ENCODE peak calls at places on chromosomes 1 and 21, in ten cellular contexts. One of them, this sample, is unnamed.

GRCh38 chr1:174890024-174890423 is 109.7 kb upstream of the CACYBP start:
- DNase-seq in H1: no peak
- DNase-seq in bronchial epithelial cell: no peak
- DNase-seq in MM.1S: no peak
- DNase-seq in uterus: no peak
- DNase-seq in NB4: no peak
- DNase-seq in GM10248: no peak
- DNase-seq in prostate gland: no peak
- DNase-seq in lower leg skin: no peak
- DNase-seq in cardiac muscle cell: no peak
- DNase-seq in this sample: no peak

GRCh38 chr1:156407344-156407743 is 38.3 kb downstream of the RHBG start:
- DNase-seq in H1: no peak
- DNase-seq in bronchial epithelial cell: no peak
- DNase-seq in MM.1S: no peak
- DNase-seq in uterus: no peak
- DNase-seq in NB4: no peak
- DNase-seq in GM10248: no peak
- DNase-seq in prostate gland: no peak
- DNase-seq in lower leg skin: no peak
- DNase-seq in cardiac muscle cell: no peak
- DNase-seq in this sample: no peak

GRCh38 chr21:46599251-46599572 is 5.7 kb downstream of the S100B start:
- DNase-seq in H1: no peak
- DNase-seq in bronchial epithelial cell: no peak
- DNase-seq in MM.1S: no peak
- DNase-seq in uterus: peak; percentile 57
- DNase-seq in NB4: no peak
- DNase-seq in GM10248: no peak
- DNase-seq in prostate gland: no peak
- DNase-seq in lower leg skin: no peak
- DNase-seq in cardiac muscle cell: peak; percentile 93
- DNase-seq in this sample: no peak

GRCh38 chr1:112849425-112849966 is 106.5 kb downstream of the SLC16A1 start:
- DNase-seq in H1: no peak
- DNase-seq in bronchial epithelial cell: no peak
- DNase-seq in MM.1S: no peak
- DNase-seq in uterus: no peak
- DNase-seq in NB4: peak; percentile 88
- DNase-seq in GM10248: no peak
- DNase-seq in prostate gland: no peak
- DNase-seq in lower leg skin: no peak
- DNase-seq in cardiac muscle cell: peak; percentile 66
- DNase-seq in this sample: no peak

GRCh38 chr1:22250724-22251123 is 107.8 kb upstream of the WNT4 start:
- DNase-seq in H1: peak; percentile 49
- DNase-seq in bronchial epithelial cell: no peak
- DNase-seq in MM.1S: no peak
- DNase-seq in uterus: no peak
- DNase-seq in NB4: no peak
- DNase-seq in GM10248: no peak
- DNase-seq in prostate gland: no peak
- DNase-seq in lower leg skin: no peak
- DNase-seq in cardiac muscle cell: peak; percentile 10
- DNase-seq in this sample: no peak

GRCh38 chr1:113818585-113818984 is 6.3 kb upstream of the RSBN1 start:
- DNase-seq in H1: no peak
- DNase-seq in bronchial epithelial cell: no peak
- DNase-seq in MM.1S: no peak
- DNase-seq in uterus: no peak
- DNase-seq in NB4: peak; percentile 4
- DNase-seq in GM10248: no peak
- DNase-seq in prostate gland: no peak
- DNase-seq in lower leg skin: no peak
- DNase-seq in cardiac muscle cell: no peak
- DNase-seq in this sample: no peak

GRCh38 chr1:115790356-115790755 is 21.8 kb upstream of the CASQ2 start:
- DNase-seq in H1: no peak
- DNase-seq in bronchial epithelial cell: no peak
- DNase-seq in MM.1S: no peak
- DNase-seq in uterus: no peak
- DNase-seq in NB4: no peak
- DNase-seq in GM10248: no peak
- DNase-seq in prostate gland: no peak
- DNase-seq in lower leg skin: no peak
- DNase-seq in cardiac muscle cell: no peak
- DNase-seq in this sample: no peak

GRCh38 chr1:60367522-60367921 is 294.0 kb upstream of the C1orf87 start:
- DNase-seq in H1: no peak
- DNase-seq in bronchial epithelial cell: no peak
- DNase-seq in MM.1S: no peak
- DNase-seq in uterus: no peak
- DNase-seq in NB4: no peak
- DNase-seq in GM10248: no peak
- DNase-seq in prostate gland: peak; percentile 16
- DNase-seq in lower leg skin: no peak
- DNase-seq in cardiac muscle cell: no peak
- DNase-seq in this sample: no peak

GRCh38 chr1:229529639-229530038 is 21.5 kb upstream of the NUP133 start:
- DNase-seq in H1: no peak
- DNase-seq in bronchial epithelial cell: no peak
- DNase-seq in MM.1S: no peak
- DNase-seq in uterus: no peak
- DNase-seq in NB4: no peak
- DNase-seq in GM10248: no peak
- DNase-seq in prostate gland: no peak
- DNase-seq in lower leg skin: no peak
- DNase-seq in cardiac muscle cell: no peak
- DNase-seq in this sample: no peak

GRCh38 chr1:27971674-27972073 is 11.9 kb downstream of the XKR8 start:
- DNase-seq in H1: no peak
- DNase-seq in bronchial epithelial cell: no peak
- DNase-seq in MM.1S: no peak
- DNase-seq in uterus: no peak
- DNase-seq in NB4: no peak
- DNase-seq in GM10248: no peak
- DNase-seq in prostate gland: peak; percentile 49
- DNase-seq in lower leg skin: no peak
- DNase-seq in cardiac muscle cell: peak; percentile 67
- DNase-seq in this sample: no peak

GRCh38 chr1:184462170-184462569 is 75.3 kb downstream of the C1orf21 start:
- DNase-seq in H1: no peak
- DNase-seq in bronchial epithelial cell: no peak
- DNase-seq in MM.1S: peak; percentile 61
- DNase-seq in uterus: no peak
- DNase-seq in NB4: no peak
- DNase-seq in GM10248: no peak
- DNase-seq in prostate gland: no peak
- DNase-seq in lower leg skin: no peak
- DNase-seq in cardiac muscle cell: no peak
- DNase-seq in this sample: no peak

GRCh38 chr1:219555031-219555667 is 57.8 kb downstream of the ZC3H11B start:
- DNase-seq in H1: peak; percentile 44
- DNase-seq in bronchial epithelial cell: peak; percentile 67
- DNase-seq in MM.1S: peak; percentile 21
- DNase-seq in uterus: no peak
- DNase-seq in NB4: no peak
- DNase-seq in GM10248: no peak
- DNase-seq in prostate gland: peak; percentile 7
- DNase-seq in lower leg skin: no peak
- DNase-seq in cardiac muscle cell: peak; percentile 50
- DNase-seq in this sample: no peak

GRCh38 chr1:184036517-184036949 is 995 bp downstream of the COLGALT2 start:
- DNase-seq in H1: no peak
- DNase-seq in bronchial epithelial cell: no peak
- DNase-seq in MM.1S: no peak
- DNase-seq in uterus: no peak
- DNase-seq in NB4: peak; percentile 7
- DNase-seq in GM10248: peak; percentile 31
- DNase-seq in prostate gland: no peak
- DNase-seq in lower leg skin: no peak
- DNase-seq in cardiac muscle cell: peak; percentile 26
- DNase-seq in this sample: no peak

GRCh38 chr1:168907053-168907452 is 178.0 kb upstream of the DPT start:
- DNase-seq in H1: no peak
- DNase-seq in bronchial epithelial cell: peak; percentile 90
- DNase-seq in MM.1S: no peak
- DNase-seq in uterus: no peak
- DNase-seq in NB4: no peak
- DNase-seq in GM10248: no peak
- DNase-seq in prostate gland: peak; percentile 53
- DNase-seq in lower leg skin: no peak
- DNase-seq in cardiac muscle cell: no peak
- DNase-seq in this sample: no peak
- TF ChIP-seq CTCF in H1: no peak
- TF ChIP-seq CTCF in bronchial epithelial cell: no peak
- TF ChIP-seq CTCF in MM.1S: no peak
- TF ChIP-seq CTCF in uterus: no peak
- TF ChIP-seq CTCF in NB4: no peak
- TF ChIP-seq CTCF in GM10248: no peak
- TF ChIP-seq CTCF in prostate gland: no peak
- TF ChIP-seq CTCF in lower leg skin: no peak
- TF ChIP-seq CTCF in cardiac muscle cell: no peak
- TF ChIP-seq CTCF in this sample: no peak

DNA sequence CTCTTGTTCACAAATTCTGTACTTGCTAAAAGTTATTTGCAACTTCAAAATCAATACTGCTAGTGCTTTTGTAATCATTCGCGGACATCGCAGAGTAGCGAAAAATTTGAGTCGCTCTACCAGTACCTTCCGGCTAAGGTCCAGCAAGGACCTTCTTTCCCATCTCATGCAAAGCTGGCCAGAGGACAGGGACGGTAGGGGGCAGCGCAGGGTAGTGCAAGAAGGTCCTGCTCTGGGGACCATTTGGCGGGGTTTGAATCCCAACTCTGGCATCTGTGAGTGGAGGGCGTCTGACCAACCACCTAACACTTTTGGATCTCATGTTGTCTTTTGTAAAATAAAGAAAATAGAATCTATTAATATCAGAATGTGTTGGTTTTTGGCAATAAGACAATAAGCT is 258.3 kb downstream of the SPATA17 start:
- DNase-seq in H1: peak; percentile 47
- DNase-seq in bronchial epithelial cell: no peak
- DNase-seq in MM.1S: no peak
- DNase-seq in uterus: no peak
- DNase-seq in NB4: peak; percentile 8
- DNase-seq in GM10248: no peak
- DNase-seq in prostate gland: no peak
- DNase-seq in lower leg skin: no peak
- DNase-seq in cardiac muscle cell: no peak
- DNase-seq in this sample: no peak
- TF ChIP-seq CTCF in H1: peak; percentile 75
- TF ChIP-seq CTCF in bronchial epithelial cell: no peak
- TF ChIP-seq CTCF in MM.1S: peak; percentile 51
- TF ChIP-seq CTCF in uterus: no peak
- TF ChIP-seq CTCF in NB4: peak; percentile 3
- TF ChIP-seq CTCF in GM10248: peak; percentile 19
- TF ChIP-seq CTCF in prostate gland: no peak
- TF ChIP-seq CTCF in lower leg skin: no peak
- TF ChIP-seq CTCF in cardiac muscle cell: peak; percentile 11
- TF ChIP-seq CTCF in this sample: no peak

GRCh38 chr1:204331847-204332487 is 27.8 kb downstream of the PLEKHA6 start:
- DNase-seq in H1: no peak
- DNase-seq in bronchial epithelial cell: no peak
- DNase-seq in MM.1S: no peak
- DNase-seq in uterus: no peak
- DNase-seq in NB4: no peak
- DNase-seq in GM10248: no peak
- DNase-seq in prostate gland: no peak
- DNase-seq in lower leg skin: no peak
- DNase-seq in cardiac muscle cell: no peak
- DNase-seq in this sample: no peak
- TF ChIP-seq CTCF in H1: no peak
- TF ChIP-seq CTCF in bronchial epithelial cell: no peak
- TF ChIP-seq CTCF in MM.1S: no peak
- TF ChIP-seq CTCF in uterus: no peak
- TF ChIP-seq CTCF in NB4: no peak
- TF ChIP-seq CTCF in GM10248: no peak
- TF ChIP-seq CTCF in prostate gland: no peak
- TF ChIP-seq CTCF in lower leg skin: no peak
- TF ChIP-seq CTCF in cardiac muscle cell: no peak
- TF ChIP-seq CTCF in this sample: no peak

DNA sequence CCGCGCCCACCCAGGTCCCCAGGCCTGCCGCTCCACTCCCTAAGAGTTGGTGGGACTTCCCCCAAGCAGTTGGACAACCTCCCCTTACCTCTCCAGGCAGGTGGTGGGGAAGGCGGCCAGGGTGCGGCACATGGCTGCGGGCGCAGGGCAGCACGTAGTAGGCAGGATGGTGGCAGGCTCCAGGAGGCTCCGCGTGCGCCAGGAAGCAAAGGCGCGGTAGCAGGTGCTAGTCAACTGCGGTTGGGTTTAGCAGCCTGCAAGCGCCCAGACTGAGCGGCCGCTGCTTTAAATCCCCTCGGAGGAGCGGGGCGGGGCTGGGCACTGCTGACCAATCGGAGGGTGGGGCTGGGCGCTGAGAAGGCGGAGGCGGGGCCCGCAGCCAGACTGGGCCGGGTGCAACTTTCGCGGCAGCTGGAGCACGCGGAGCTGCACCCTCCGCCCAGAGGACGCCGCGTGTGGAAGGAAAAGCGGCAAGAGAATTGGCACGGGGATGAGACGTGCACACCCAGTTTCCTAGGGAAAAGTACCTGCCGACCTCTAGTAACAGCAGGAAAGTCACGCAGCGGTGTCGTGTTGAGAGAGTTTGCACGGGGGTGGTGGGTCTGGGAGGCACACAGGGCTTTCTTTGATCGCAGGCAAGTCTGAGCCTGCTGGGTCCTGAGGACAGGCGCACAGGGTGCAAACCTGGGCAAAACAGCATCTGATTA is at the start of gene RGS16:
- DNase-seq in H1: no peak
- DNase-seq in bronchial epithelial cell: peak; percentile 70
- DNase-seq in MM.1S: peak; percentile 99
- DNase-seq in uterus: peak; percentile 90
- DNase-seq in NB4: peak; percentile 96
- DNase-seq in GM10248: peak; percentile 97
- DNase-seq in prostate gland: peak; percentile 90
- DNase-seq in lower leg skin: peak; percentile 92
- DNase-seq in cardiac muscle cell: peak; percentile 90
- DNase-seq in this sample: peak; percentile 71
- TF ChIP-seq CTCF in H1: no peak
- TF ChIP-seq CTCF in bronchial epithelial cell: no peak
- TF ChIP-seq CTCF in MM.1S: no peak
- TF ChIP-seq CTCF in uterus: no peak
- TF ChIP-seq CTCF in NB4: no peak
- TF ChIP-seq CTCF in GM10248: no peak
- TF ChIP-seq CTCF in prostate gland: no peak
- TF ChIP-seq CTCF in lower leg skin: no peak
- TF ChIP-seq CTCF in cardiac muscle cell: no peak
- TF ChIP-seq CTCF in this sample: no peak

This sample was measured in omental fat pad.